ENCODE peak calls at places on chromosome 7, in ten cellular contexts. C is upper lobe of right lung; I is H54; B is activated T-cell treated with anti-CD3 and anti-CD28 coated beads, Interleukin-2, amount 50 U/mL, for 72 hours; Y is AG09319; K is T-helper 22 cell; T is HuH-7.5; N is osteocyte; L is NCI-H510A treated with DMSO at 0.1 percent for 48 hours; W is stimulated activated naive CD4-positive, alpha-beta T cell. O is an unnamed sample.

GRCh38 chr7:2710901-2711551 is 23.0 kb downstream of the AMZ1 start:
- DNase-seq in C (no peak), I (no peak), B (peak), Y (no peak), K (peak), T (no peak), N (no peak), L (no peak), W (peak), O (peak)

GRCh38 chr7:6612819-6613218 is 2.6 kb upstream of the ZNF853 start:
- DNase-seq in C (no peak), I (no peak), B (no peak), Y (no peak), K (no peak), T (no peak), N (no peak), L (no peak), W (no peak), O (no peak)

GRCh38 chr7:47649901-47650300 is 68.0 kb upstream of the TNS3 start:
- DNase-seq in C (no peak), I (no peak), B (no peak), Y (no peak), K (no peak), T (no peak), N (no peak), L (no peak), W (no peak), O (no peak)

GRCh38 chr7:1241510-1242128 is 8.9 kb downstream of the UNCX start:
- DNase-seq in C (no peak), I (no peak), B (no peak), Y (no peak), K (no peak), T (no peak), N (no peak), L (no peak), W (no peak), O (no peak)

GRCh38 chr7:137754076-137754851 is 92.5 kb downstream of the DGKI start:
- DNase-seq in C (no peak), I (no peak), B (no peak), Y (no peak), K (no peak), T (no peak), N (no peak), L (no peak), W (no peak), O (no peak)

GRCh38 chr7:102287465-102288146 is 938 bp downstream of the SH2B2 start:
- DNase-seq in C (peak), I (peak), B (peak), Y (no peak), K (no peak), T (no peak), N (no peak), L (peak), W (peak), O (no peak)

GRCh38 chr7:44132039-44132438 is 8.7 kb upstream of the POLD2 start:
- DNase-seq in C (no peak), I (no peak), B (no peak), Y (no peak), K (no peak), T (no peak), N (no peak), L (no peak), W (no peak), O (no peak)

GRCh38 chr7:151115121-151115835 is 29.0 kb downstream of the AGAP3 start:
- DNase-seq in C (no peak), I (no peak), B (peak), Y (no peak), K (no peak), T (no peak), N (no peak), L (no peak), W (peak), O (peak)

GRCh38 chr7:138001529-138002095 is at the start of gene CREB3L2:
- DNase-seq in C (peak), I (no peak), B (peak), Y (no peak), K (peak), T (no peak), N (peak), L (peak), W (no peak), O (peak)

GRCh38 chr7:70812511-70812910 is 319.4 kb upstream of the GALNT17 start:
- DNase-seq in C (no peak), I (no peak), B (no peak), Y (no peak), K (no peak), T (no peak), N (no peak), L (no peak), W (no peak), O (no peak)

GRCh38 chr7:72462311-72462710 is 50.2 kb upstream of the CALN1 start:
- DNase-seq in C (no peak), I (no peak), B (no peak), Y (no peak), K (no peak), T (no peak), N (no peak), L (no peak), W (no peak), O (no peak)

GRCh38 chr7:141053626-141054025 is 20.2 kb upstream of the TMEM178B start:
- DNase-seq in C (no peak), I (no peak), B (peak), Y (no peak), K (peak), T (no peak), N (no peak), L (peak), W (peak), O (peak)

GRCh38 chr7:152097330-152097729 is 71.9 kb downstream of the GALNT11 start:
- DNase-seq in C (no peak), I (no peak), B (no peak), Y (no peak), K (no peak), T (no peak), N (no peak), L (no peak), W (no peak), O (no peak)

GRCh38 chr7:92135100-92135429 is 788 bp upstream of the CYP51A1 start:
- DNase-seq in C (no peak), I (no peak), B (no peak), Y (no peak), K (no peak), T (peak), N (no peak), L (peak), W (no peak), O (no peak)

GRCh38 chr7:28301148-28301641 is 111.1 kb upstream of the CREB5 start:
- DNase-seq in C (peak), I (no peak), B (no peak), Y (no peak), K (no peak), T (no peak), N (no peak), L (no peak), W (no peak), O (no peak)

GRCh38 chr7:47180268-47180826 is 401.6 kb downstream of the TNS3 start:
- DNase-seq in C (no peak), I (peak), B (peak), Y (peak), K (no peak), T (peak), N (no peak), L (peak), W (no peak), O (no peak)

GRCh38 chr7:17130281-17131059 is 168.0 kb upstream of the AHR start:
- DNase-seq in C (no peak), I (no peak), B (no peak), Y (peak), K (no peak), T (peak), N (no peak), L (peak), W (no peak), O (no peak)

GRCh38 chr7:1197997-1198632 is 34.6 kb upstream of the UNCX start:
- DNase-seq in C (no peak), I (peak), B (no peak), Y (peak), K (no peak), T (no peak), N (no peak), L (no peak), W (no peak), O (no peak)

GRCh38 chr7:110595694-110596093 is 495.2 kb upstream of the LRRN3 start:
- DNase-seq in C (no peak), I (no peak), B (no peak), Y (no peak), K (no peak), T (no peak), N (no peak), L (no peak), W (peak), O (no peak)

GRCh38 chr7:127890726-127891125 is 140.5 kb downstream of the LRRC4 start:
- DNase-seq in C (no peak), I (no peak), B (no peak), Y (no peak), K (no peak), T (no peak), N (no peak), L (no peak), W (no peak), O (no peak)

GRCh38 chr7:144824360-144824759 is 11.5 kb downstream of the TPK1 start:
- DNase-seq in C (no peak), I (peak), B (no peak), Y (no peak), K (no peak), T (no peak), N (no peak), L (no peak), W (no peak), O (no peak)

GRCh38 chr7:128679920-128680319 is 7.8 kb downstream of the GARIN1A start:
- DNase-seq in C (no peak), I (no peak), B (no peak), Y (no peak), K (no peak), T (no peak), N (no peak), L (no peak), W (no peak), O (no peak)

GRCh38 chr7:146115665-146116451 is 743 bp upstream of the CNTNAP2 start:
- DNase-seq in C (peak), I (no peak), B (peak), Y (no peak), K (no peak), T (peak), N (peak), L (peak), W (no peak), O (peak)

GRCh38 chr7:47329320-47329926 is 252.5 kb downstream of the TNS3 start:
- DNase-seq in C (no peak), I (no peak), B (no peak), Y (no peak), K (no peak), T (no peak), N (no peak), L (no peak), W (no peak), O (no peak)

GRCh38 chr7:135772639-135773019 is 24.0 kb upstream of the FAM180A start:
- DNase-seq in C (no peak), I (no peak), B (no peak), Y (no peak), K (no peak), T (no peak), N (no peak), L (no peak), W (no peak), O (no peak)

GRCh38 chr7:127791790-127792189 is 139.8 kb downstream of the SND1 start:
- DNase-seq in C (no peak), I (no peak), B (no peak), Y (no peak), K (no peak), T (no peak), N (no peak), L (no peak), W (no peak), O (no peak)

GRCh38 chr7:75966209-75966961 is 28.0 kb downstream of the TMEM120A start:
- DNase-seq in C (no peak), I (no peak), B (no peak), Y (peak), K (no peak), T (no peak), N (no peak), L (no peak), W (no peak), O (no peak)

GRCh38 chr7:108345710-108346336 is 110.4 kb downstream of the NRCAM start:
- DNase-seq in C (no peak), I (no peak), B (no peak), Y (no peak), K (no peak), T (no peak), N (no peak), L (no peak), W (no peak), O (no peak)

GRCh38 chr7:115340828-115341227 is 418.9 kb downstream of the MDFIC start:
- DNase-seq in C (no peak), I (no peak), B (no peak), Y (peak), K (no peak), T (no peak), N (no peak), L (no peak), W (no peak), O (no peak)